ENCODE peak calls at places on chromosome 19, in five cellular contexts. One of them, this sample, is unnamed.

GRCh38 chr19:18009412-18010066 is 1.6 kb downstream of the ARRDC2 start:
- DNase-seq in neural progenitor cell: no peak
- DNase-seq in hypothalamus: no peak
- DNase-seq in NCI-H774: no peak
- DNase-seq in stimulated activated CD8-positive, alpha-beta memory T cell treated with anti-CD3 and anti-CD28 coated beads, Interleukin-4, amount 100 ng/mL, for 24 hours: no peak
- DNase-seq in this sample: no peak

GRCh38 chr19:58060231-58060630 is 1.1 kb downstream of the ZNF135 start:
- DNase-seq in neural progenitor cell: no peak
- DNase-seq in hypothalamus: no peak
- DNase-seq in NCI-H774: no peak
- DNase-seq in stimulated activated CD8-positive, alpha-beta memory T cell treated with anti-CD3 and anti-CD28 coated beads, Interleukin-4, amount 100 ng/mL, for 24 hours: no peak
- DNase-seq in this sample: no peak

GRCh38 chr19:41518141-41518540 is 57.8 kb upstream of the CEACAM21 start:
- DNase-seq in neural progenitor cell: no peak
- DNase-seq in hypothalamus: no peak
- DNase-seq in NCI-H774: no peak
- DNase-seq in stimulated activated CD8-positive, alpha-beta memory T cell treated with anti-CD3 and anti-CD28 coated beads, Interleukin-4, amount 100 ng/mL, for 24 hours: no peak
- DNase-seq in this sample: no peak

GRCh38 chr19:2132731-2133490 is 18.5 kb downstream of the AP3D1 start:
- DNase-seq in neural progenitor cell: no peak
- DNase-seq in hypothalamus: no peak
- DNase-seq in NCI-H774: no peak
- DNase-seq in stimulated activated CD8-positive, alpha-beta memory T cell treated with anti-CD3 and anti-CD28 coated beads, Interleukin-4, amount 100 ng/mL, for 24 hours: no peak
- DNase-seq in this sample: no peak

GRCh38 chr19:5250127-5250659 is 90.4 kb downstream of the PTPRS start:
- DNase-seq in neural progenitor cell: no peak
- DNase-seq in hypothalamus: peak
- DNase-seq in NCI-H774: no peak
- DNase-seq in stimulated activated CD8-positive, alpha-beta memory T cell treated with anti-CD3 and anti-CD28 coated beads, Interleukin-4, amount 100 ng/mL, for 24 hours: no peak
- DNase-seq in this sample: peak

GRCh38 chr19:4519521-4520277 is 1.4 kb upstream of the PLIN4 start:
- DNase-seq in neural progenitor cell: no peak
- DNase-seq in hypothalamus: no peak
- DNase-seq in NCI-H774: no peak
- DNase-seq in stimulated activated CD8-positive, alpha-beta memory T cell treated with anti-CD3 and anti-CD28 coated beads, Interleukin-4, amount 100 ng/mL, for 24 hours: no peak
- DNase-seq in this sample: no peak

GRCh38 chr19:18070181-18070580 is 16.6 kb downstream of the IL12RB1 start:
- DNase-seq in neural progenitor cell: no peak
- DNase-seq in hypothalamus: no peak
- DNase-seq in NCI-H774: no peak
- DNase-seq in stimulated activated CD8-positive, alpha-beta memory T cell treated with anti-CD3 and anti-CD28 coated beads, Interleukin-4, amount 100 ng/mL, for 24 hours: no peak
- DNase-seq in this sample: peak

GRCh38 chr19:35828694-35829301 is 16.2 kb upstream of the PRODH2 start:
- DNase-seq in neural progenitor cell: peak
- DNase-seq in hypothalamus: no peak
- DNase-seq in NCI-H774: no peak
- DNase-seq in stimulated activated CD8-positive, alpha-beta memory T cell treated with anti-CD3 and anti-CD28 coated beads, Interleukin-4, amount 100 ng/mL, for 24 hours: peak
- DNase-seq in this sample: no peak

GRCh38 chr19:34452671-34453253 is 24.6 kb downstream of the UBA2 start:
- DNase-seq in neural progenitor cell: no peak
- DNase-seq in hypothalamus: no peak
- DNase-seq in NCI-H774: no peak
- DNase-seq in stimulated activated CD8-positive, alpha-beta memory T cell treated with anti-CD3 and anti-CD28 coated beads, Interleukin-4, amount 100 ng/mL, for 24 hours: no peak
- DNase-seq in this sample: no peak

GRCh38 chr19:11421607-11422098 is 2.5 kb upstream of the RGL3 start:
- DNase-seq in neural progenitor cell: peak
- DNase-seq in hypothalamus: no peak
- DNase-seq in NCI-H774: peak
- DNase-seq in stimulated activated CD8-positive, alpha-beta memory T cell treated with anti-CD3 and anti-CD28 coated beads, Interleukin-4, amount 100 ng/mL, for 24 hours: no peak
- DNase-seq in this sample: no peak

GRCh38 chr19:15469513-15470297 is 5.4 kb upstream of the RASAL3 start:
- DNase-seq in neural progenitor cell: peak
- DNase-seq in hypothalamus: no peak
- DNase-seq in NCI-H774: no peak
- DNase-seq in stimulated activated CD8-positive, alpha-beta memory T cell treated with anti-CD3 and anti-CD28 coated beads, Interleukin-4, amount 100 ng/mL, for 24 hours: no peak
- DNase-seq in this sample: no peak

GRCh38 chr19:38792250-38793111 is 3.5 kb downstream of the LGALS7B start:
- DNase-seq in neural progenitor cell: no peak
- DNase-seq in hypothalamus: no peak
- DNase-seq in NCI-H774: no peak
- DNase-seq in stimulated activated CD8-positive, alpha-beta memory T cell treated with anti-CD3 and anti-CD28 coated beads, Interleukin-4, amount 100 ng/mL, for 24 hours: peak
- DNase-seq in this sample: no peak